ENCODE peak calls at places on chromosomes 4 and X, in four cellular contexts. W is RWPE2, C is lower lobe of right lung, G is HepG2. E is an unnamed sample.

GRCh38 chr4:94216394-94216793 is 8.7 kb downstream of the SMARCAD1 start:
- ATAC-seq in C (no peak), W (no peak), G (no peak), E (no peak)

GRCh38 chr4:47493238-47494123 is 8.4 kb downstream of the ATP10D start:
- ATAC-seq in W (no peak), G (no peak), C (no peak), E (no peak)

GRCh38 chr4:52640808-52641595 is 18.1 kb downstream of the USP46 start:
- ATAC-seq in W (peak; percentile 44), C (no peak), G (no peak), E (no peak)

GRCh38 chr4:39682133-39682532 is 15.8 kb upstream of the UBE2K start:
- ATAC-seq in W (no peak), C (peak; percentile 28), G (no peak), E (no peak)

GRCh38 chr4:94457692-94458106 is 6.0 kb downstream of the PDLIM5 start:
- ATAC-seq in C (no peak), W (no peak), G (no peak), E (peak; percentile 68)

GRCh38 chr4:107453231-107453630 is 266.8 kb downstream of the PAPSS1 start:
- ATAC-seq in C (no peak), G (no peak), W (no peak), E (no peak)

GRCh38 chrX:81174286-81174685 is 27.4 kb downstream of the HMGN5 start:
- ATAC-seq in G (no peak), C (no peak), W (no peak), E (no peak)

GRCh38 chr4:112704991-112705845 is 68.3 kb downstream of the LARP7 start:
- ATAC-seq in W (peak; percentile 88), C (peak; percentile 67), G (peak; percentile 84), E (peak; percentile 82)

GRCh38 chrX:152897216-152898144 is at the start of gene ZNF185:
- ATAC-seq in C (peak; percentile 85), G (peak; percentile 29), W (peak; percentile 66), E (no peak)

GRCh38 chr4:119209077-119209476 is 3.4 kb upstream of the USP53 start:
- ATAC-seq in G (no peak), C (no peak), W (peak; percentile 56), E (no peak)

GRCh38 chr4:153159016-153159415 is 45.2 kb upstream of the TRIM2 start:
- ATAC-seq in W (no peak), G (no peak), C (no peak), E (no peak)

GRCh38 chrX:17859609-17860178 is 1.4 kb downstream of the RAI2 start:
- ATAC-seq in C (peak; percentile 73), G (no peak), W (no peak), E (no peak)

GRCh38 chr4:100164808-100165760 is 25.2 kb downstream of the DDIT4L start:
- ATAC-seq in W (no peak), G (no peak), C (no peak), E (no peak)

GRCh38 chr4:154807042-154807630 is 26.1 kb downstream of the RBM46 start:
- ATAC-seq in C (no peak), G (no peak), W (peak; percentile 44), E (no peak)

GRCh38 chr4:81639248-81639647 is 167.5 kb upstream of the RASGEF1B start:
- ATAC-seq in G (no peak), W (no peak), C (no peak), E (no peak)

GRCh38 chr4:2362286-2363055 is 56.0 kb downstream of the ZFYVE28 start:
- ATAC-seq in C (no peak), W (no peak), G (peak; percentile 15), E (no peak)

GRCh38 chr4:151105454-151106032 is 6.1 kb downstream of the RPS3A start:
- ATAC-seq in W (peak; percentile 39), G (peak; percentile 36), C (peak; percentile 20), E (no peak)

GRCh38 chr4:141425124-141425523 is 204.4 kb downstream of the ZNF330 start:
- ATAC-seq in G (no peak), W (peak; percentile 45), C (no peak), E (no peak)

GRCh38 chrX:153554519-153555167 is 37.2 kb downstream of the ATP2B3 start:
- ATAC-seq in W (peak; percentile 73), G (peak; percentile 82), C (peak; percentile 76), E (peak; percentile 61)

GRCh38 chr4:55765070-55765469 is 54.5 kb upstream of the EXOC1L start:
- ATAC-seq in W (no peak), C (no peak), G (no peak), E (no peak)

GRCh38 chr4:74314329-74314728 is 6.1 kb downstream of the EPGN start:
- ATAC-seq in W (no peak), G (no peak), C (no peak), E (no peak)

GRCh38 chr4:168608771-168609170 is 111.9 kb downstream of the PALLD start:
- ATAC-seq in G (no peak), W (no peak), C (no peak), E (no peak)
- H3K4me1 ChIP-seq in G (no peaks in the 10 kb centered on the region), W (peaks cover 37% of the 10 kb centered on the region), C (no peaks in the 10 kb centered on the region), E (peaks cover 18% of the 10 kb centered on the region)

DNA sequence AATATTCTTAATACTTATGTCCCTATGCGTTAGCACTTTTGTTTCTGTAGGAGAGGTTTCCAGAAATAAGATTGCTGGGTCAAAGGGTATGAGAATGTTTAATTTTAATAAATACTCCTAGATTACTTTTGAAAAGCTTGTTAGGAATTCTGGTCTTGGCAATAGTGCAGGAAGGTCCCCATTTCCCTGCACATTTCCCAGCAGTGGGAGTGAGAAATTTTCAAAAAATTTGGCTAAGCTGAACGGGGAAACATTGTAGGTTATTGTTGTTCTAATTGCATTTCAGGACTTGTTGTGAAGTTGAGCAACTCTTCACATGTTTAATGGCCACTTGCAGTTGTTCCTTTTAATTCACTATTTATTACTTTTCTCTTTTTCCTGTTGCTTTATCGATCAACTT is 27.1 kb downstream of the IGFBP7 start:
- ATAC-seq in W (no peak), G (no peak), C (no peak), E (no peak)
- H3K4me1 ChIP-seq in W (peaks cover 60% of the 10 kb centered on the region), G (peaks cover 36% of the 10 kb centered on the region), C (peaks cover 26% of the 10 kb centered on the region), E (peaks cover 19% of the 10 kb centered on the region)

GRCh38 chr4:15006416-15007024 is 4.2 kb downstream of the CPEB2 start:
- ATAC-seq in W (no peak), G (no peak), C (no peak), E (no peak)
- H3K4me1 ChIP-seq in W (peaks cover 8% of the 10 kb centered on the region), G (peaks cover 19% of the 10 kb centered on the region), C (peaks cover 32% of the 10 kb centered on the region), E (peaks cover 13% of the 10 kb centered on the region)

DNA sequence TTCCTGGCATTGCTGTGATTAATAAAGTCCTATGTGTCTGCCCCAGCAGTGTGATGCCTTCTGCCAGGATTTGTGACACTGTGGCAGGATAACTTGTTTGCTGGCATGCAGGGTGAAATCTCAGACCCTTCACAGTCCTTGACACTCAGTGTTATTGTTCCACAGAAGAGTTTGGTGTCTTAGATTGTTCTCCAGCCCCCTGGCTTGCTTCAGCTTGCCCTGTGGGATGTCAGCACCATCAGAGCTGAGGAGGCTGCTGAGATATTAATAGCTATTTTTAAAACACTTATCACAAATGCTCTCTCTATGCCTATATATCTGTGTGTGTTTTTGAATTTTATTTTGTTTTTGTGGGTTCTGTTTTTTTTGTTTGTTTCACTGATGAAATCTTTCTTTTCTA is 136.9 kb downstream of the TSPAN5 start:
- ATAC-seq in G (no peak), W (no peak), C (no peak), E (no peak)
- H3K4me1 ChIP-seq in G (no peaks in the 10 kb centered on the region), W (peaks cover 69% of the 10 kb centered on the region), C (no peaks in the 10 kb centered on the region), E (no peaks in the 10 kb centered on the region)

DNA sequence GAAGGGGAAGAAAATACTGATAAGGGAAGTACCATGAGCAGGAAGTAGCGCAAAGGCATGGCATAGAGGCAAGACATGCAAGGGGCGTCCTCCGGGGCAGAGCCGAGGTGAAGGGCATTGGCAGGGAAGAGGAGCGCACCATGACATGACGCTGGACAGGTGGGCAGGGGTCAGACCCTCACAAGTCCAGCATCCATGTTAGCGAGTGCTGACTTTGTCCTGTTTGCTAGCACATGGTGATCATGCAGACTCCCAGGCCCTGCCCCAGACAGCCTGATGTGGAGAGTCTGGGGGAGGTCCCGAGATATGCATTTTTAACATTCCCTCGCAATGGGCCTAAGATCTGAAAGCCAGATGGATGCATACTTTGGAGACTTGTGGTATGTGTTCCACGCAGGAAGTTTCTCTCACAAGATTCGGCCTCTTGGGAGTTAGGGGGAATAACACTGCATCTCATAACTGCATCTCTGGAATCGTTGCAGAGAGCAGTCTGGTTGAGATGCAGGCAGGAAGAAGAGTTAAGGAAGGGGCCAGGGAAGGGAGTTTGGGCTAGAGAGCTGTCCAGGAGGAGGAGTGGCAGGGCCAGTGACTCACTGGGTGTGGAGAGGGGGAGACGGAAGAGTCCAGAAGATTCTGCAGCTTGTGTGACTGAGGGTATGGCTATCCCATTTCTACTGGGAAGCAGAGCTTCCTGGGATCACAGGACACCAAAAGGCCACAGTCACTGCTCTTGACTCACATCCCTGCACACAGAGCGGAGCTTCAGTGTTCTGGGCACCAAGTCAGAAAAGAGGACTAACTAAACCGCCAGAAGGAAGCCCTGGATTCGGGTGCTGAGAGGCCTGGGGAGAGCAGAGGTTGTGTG is 59.7 kb downstream of the FAM184B start:
- ATAC-seq in W (peak; percentile 69), C (no peak), G (no peak), E (no peak)
- H3K4me1 ChIP-seq in W (no peaks in the 10 kb centered on the region), C (no peaks in the 10 kb centered on the region), G (no peaks in the 10 kb centered on the region), E (no peaks in the 10 kb centered on the region)

DNA sequence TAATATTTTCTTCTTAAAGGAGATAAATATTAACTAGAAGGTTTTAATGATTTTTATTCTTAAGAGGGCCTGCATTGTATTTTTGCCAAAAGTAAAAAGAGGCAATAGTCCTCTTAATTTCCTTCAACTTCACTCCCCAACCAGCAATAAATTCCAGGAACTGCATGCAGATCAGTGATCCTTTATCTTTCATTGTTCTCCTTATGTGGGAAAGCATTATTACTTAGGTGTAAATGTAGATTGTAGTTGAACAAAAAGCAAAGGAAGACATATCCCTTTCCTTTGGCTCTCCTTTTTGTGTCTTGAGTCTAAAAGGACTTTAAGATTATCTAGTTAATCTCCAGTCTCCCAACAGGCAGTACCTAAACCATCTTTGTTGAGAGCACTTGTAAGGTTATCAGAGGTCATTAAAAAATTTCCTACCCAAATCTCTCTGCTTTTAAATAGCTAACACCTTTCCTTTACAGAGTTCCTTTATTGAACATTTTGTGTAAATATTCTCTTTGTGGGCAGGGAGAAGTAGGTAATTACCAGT is 55.3 kb downstream of the RAPGEF2 start:
- ATAC-seq in G (no peak), W (no peak), C (no peak), E (no peak)
- H3K4me1 ChIP-seq in G (peaks cover 23% of the 10 kb centered on the region), W (no peaks in the 10 kb centered on the region), C (peaks cover 39% of the 10 kb centered on the region), E (no peaks in the 10 kb centered on the region)

GRCh38 chrX:34875204-34875603 is 67.4 kb upstream of the FAM47B start:
- ATAC-seq in C (peak; percentile 50), W (peak; percentile 58), G (no peak), E (no peak)
- H3K4me1 ChIP-seq in C (no peaks in the 10 kb centered on the region), W (no peaks in the 10 kb centered on the region), G (no peaks in the 10 kb centered on the region), E (no peaks in the 10 kb centered on the region)

E was measured in gastroesophageal sphincter.